ENCODE peak calls at places on chromosomes 2 and 18, in four cellular contexts. V, K, X and W are unnamed samples.

GRCh38 chr2:84778921-84779320 is 102.0 kb downstream of the TRABD2A start:
- DNase-seq in K (no peak), V (no peak), X (no peak), W (no peak)

GRCh38 chr2:200860092-200860795 is 4.2 kb downstream of the CLK1 start:
- DNase-seq in X (no peak), K (no peak), V (no peak), W (no peak)

GRCh38 chr2:73112026-73112912 is 479 bp downstream of the RAB11FIP5 start:
- DNase-seq in X (no peak), V (peak; percentile 45), K (no peak), W (no peak)

GRCh38 chr2:1052671-1053270 is 102.1 kb downstream of the SNTG2 start:
- DNase-seq in X (no peak), K (no peak), V (no peak), W (no peak)

GRCh38 chr2:70516596-70516995 is 37.0 kb downstream of the TGFA start:
- DNase-seq in K (no peak), V (no peak), X (peak; percentile 41), W (no peak)

GRCh38 chr2:75870133-75870532 is 159.4 kb upstream of the GCFC2 start:
- DNase-seq in K (no peak), X (no peak), V (no peak), W (no peak)

GRCh38 chr2:237702439-237703397 is 75.3 kb downstream of the LRRFIP1 start:
- DNase-seq in K (peak; percentile 51), V (peak; percentile 35), X (peak; percentile 56), W (no peak)

GRCh38 chr2:143558665-143559064 is 429.4 kb downstream of the ARHGAP15 start:
- DNase-seq in K (no peak), V (no peak), X (no peak), W (no peak)

GRCh38 chr2:177312562-177312961 is 48.0 kb upstream of the NFE2L2 start:
- DNase-seq in K (no peak), V (no peak), X (no peak), W (no peak)

GRCh38 chr18:57951999-57952774 is 91.8 kb upstream of the NEDD4L start:
- DNase-seq in K (no peak), X (peak; percentile 79), V (no peak), W (no peak)

GRCh38 chr18:5456577-5457466 is 87.0 kb downstream of the EPB41L3 start:
- DNase-seq in X (no peak), V (peak; percentile 47), K (no peak), W (no peak)

GRCh38 chr2:25971596-25971995 is 10.7 kb downstream of the KIF3C start:
- DNase-seq in K (no peak), V (no peak), X (no peak), W (no peak)

GRCh38 chr2:237904806-237905599 is 45.6 kb downstream of the RAMP1 start:
- DNase-seq in K (peak; percentile 64), X (no peak), V (peak; percentile 58), W (no peak)

GRCh38 chr2:49306925-49307324 is 152.6 kb upstream of the FSHR start:
- DNase-seq in K (no peak), V (no peak), X (no peak), W (no peak)

GRCh38 chr2:19667085-19667484 is 234.7 kb downstream of the TTC32 start:
- DNase-seq in K (no peak), X (no peak), V (peak; percentile 27), W (no peak)

GRCh38 chr2:55992465-55992864 is 68.9 kb upstream of the EFEMP1 start:
- DNase-seq in V (no peak), X (no peak), K (no peak), W (no peak)

GRCh38 chr2:138497294-138497693 is 4.3 kb upstream of the SPOPL start:
- DNase-seq in V (no peak), K (no peak), X (no peak), W (no peak)

DNA sequence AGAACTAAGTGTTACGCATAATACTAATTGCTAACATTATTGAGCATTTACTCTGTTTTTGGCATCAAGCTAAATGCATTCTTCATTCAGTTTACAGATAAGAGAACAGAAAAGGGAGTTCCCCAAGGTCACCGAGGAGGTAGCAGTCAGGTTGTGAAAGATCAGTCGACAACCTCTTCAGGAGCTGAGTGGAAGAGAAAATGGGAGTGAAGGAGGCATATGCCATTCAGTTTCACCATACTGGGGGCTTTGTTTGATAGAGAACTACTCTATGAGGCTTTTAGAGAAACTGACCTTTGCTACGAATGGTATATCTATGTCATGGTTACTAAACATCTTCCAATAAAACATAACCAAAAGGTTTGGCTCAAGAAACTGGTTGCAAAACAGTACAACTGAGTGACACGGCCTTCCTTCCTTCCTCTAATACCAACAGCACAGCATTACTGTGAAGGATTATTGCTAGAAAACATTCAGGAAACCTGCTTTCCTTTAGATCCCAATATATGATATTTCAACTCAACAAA is 112.1 kb downstream of the RBMS1 start:
- DNase-seq in V (no peak), X (no peak), K (no peak), W (no peak)
- H3K4me1 ChIP-seq in V (no peaks in the 10 kb centered on the region), X (peaks cover 16% of the 10 kb centered on the region), K (peaks cover 93% of the 10 kb centered on the region), W (peaks cover 53% of the 10 kb centered on the region)

GRCh38 chr2:171147081-171147480 is 13.6 kb downstream of the TLK1 start:
- DNase-seq in V (no peak), X (no peak), K (no peak), W (no peak)
- H3K27ac ChIP-seq in V (no peak overlapping the region), X (no peak overlapping the region), K (peak overlapping the region; percentile 20), W (no peak overlapping the region)

GRCh38 chr18:63253428-63254372 is 65.9 kb downstream of the BCL2 start:
- DNase-seq in V (peak; percentile 90), K (no peak), X (no peak), W (no peak)
- H3K4me1 ChIP-seq in V (peaks cover 31% of the 10 kb centered on the region), K (no peaks in the 10 kb centered on the region), X (no peaks in the 10 kb centered on the region), W (peaks cover 36% of the 10 kb centered on the region)

DNA sequence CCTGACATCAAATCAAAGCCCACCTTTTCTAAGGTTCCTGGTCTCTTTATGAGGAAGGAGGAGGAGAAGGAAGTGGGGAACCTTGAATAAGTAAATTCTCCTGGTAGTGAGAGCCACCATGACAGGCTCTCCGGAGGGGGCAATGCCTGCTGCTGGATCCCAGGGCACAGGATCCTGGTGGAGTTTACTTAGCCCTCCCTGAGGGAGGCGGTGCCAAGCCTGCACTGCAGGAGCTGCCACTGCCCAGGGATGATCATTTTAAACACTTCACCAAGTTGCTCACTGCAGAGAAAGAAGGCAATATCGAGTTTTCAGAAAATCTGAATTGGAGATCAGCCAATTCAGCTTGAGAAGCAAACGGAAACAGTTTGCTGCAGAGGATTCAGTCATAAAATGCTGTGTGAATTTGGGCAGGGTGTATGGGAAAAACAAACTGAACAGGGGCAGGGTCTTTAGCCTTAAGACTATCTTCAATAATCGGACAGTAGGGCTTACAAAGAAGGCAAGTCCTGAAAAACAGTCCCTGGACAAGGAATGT is 200.7 kb downstream of the RAD51AP2 start:
- DNase-seq in X (no peak), K (no peak), V (no peak), W (no peak)
- H3K27ac ChIP-seq in X (no peak overlapping the region), K (no peak overlapping the region), V (no peak overlapping the region), W (no peak overlapping the region)

GRCh38 chr2:101788565-101788964 is 91.1 kb downstream of the MAP4K4 start:
- DNase-seq in X (no peak), V (no peak), K (no peak), W (no peak)

GRCh38 chr2:101790856-101791255 is 93.3 kb downstream of the MAP4K4 start:
- DNase-seq in K (no peak), X (no peak), V (no peak), W (no peak)

GRCh38 chr2:101790416-101790815 is 92.9 kb downstream of the MAP4K4 start:
- DNase-seq in K (no peak), X (no peak), V (no peak), W (no peak)

GRCh38 chr2:101788995-101789970 is 91.8 kb downstream of the MAP4K4 start:
- DNase-seq in K (no peak), X (no peak), V (no peak), W (no peak)

GRCh38 chr2:101787097-101787496 is 89.6 kb downstream of the MAP4K4 start:
- DNase-seq in V (no peak), X (no peak), K (no peak), W (no peak)
- H3K4me1 ChIP-seq in V (no peaks in the 10 kb centered on the region), X (peaks cover 3% of the 10 kb centered on the region), K (peaks cover 76% of the 10 kb centered on the region), W (peaks cover 19% of the 10 kb centered on the region)

DNA sequence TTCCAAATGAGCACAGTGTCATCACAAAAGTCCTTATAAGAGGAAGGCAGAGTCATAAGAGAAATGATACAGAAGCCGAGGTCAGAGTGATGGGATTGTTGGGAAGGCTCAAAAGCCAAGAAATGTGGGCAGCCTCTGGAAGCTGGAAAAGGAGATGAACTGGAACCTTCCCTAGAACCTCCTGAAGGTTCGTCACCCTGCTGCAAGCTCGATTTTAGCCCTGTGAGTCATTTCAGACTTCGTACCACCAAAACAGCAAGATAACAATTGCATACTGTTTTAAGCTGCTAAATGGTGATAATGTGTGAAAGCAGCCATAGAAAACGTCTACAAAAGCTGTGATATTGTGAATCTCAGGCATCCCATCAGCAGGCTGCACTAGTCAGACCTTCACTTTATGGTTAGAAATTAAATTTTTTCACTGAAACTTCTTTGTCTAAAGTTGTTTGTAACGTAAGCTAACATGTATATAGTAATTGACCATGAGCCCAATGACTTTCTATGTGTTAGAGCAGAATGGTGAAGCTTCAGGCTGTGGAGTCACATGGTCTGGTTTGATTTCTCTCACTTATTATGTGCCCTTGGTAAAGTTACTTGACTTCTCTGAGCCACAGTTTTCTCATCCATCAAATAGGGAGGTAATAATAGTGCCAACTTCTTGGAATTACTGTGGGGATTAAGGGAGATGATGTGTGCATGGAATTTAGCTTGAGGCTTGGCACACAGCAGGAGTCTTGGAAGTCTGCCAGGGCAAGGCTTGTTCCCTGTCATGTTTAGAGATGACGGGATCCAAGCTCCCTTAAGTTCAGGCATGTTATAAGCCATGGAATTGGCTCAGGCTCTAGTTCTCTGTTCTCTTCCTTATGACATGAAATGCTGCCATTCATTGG is 132.0 kb upstream of the CCDC195 start:
- DNase-seq in K (no peak), X (peak; percentile 62), V (no peak), W (no peak)
- H3K27ac ChIP-seq in K (no peak overlapping the region), X (no peak overlapping the region), V (no peak overlapping the region), W (no peak overlapping the region)

GRCh38 chr2:217438136-217438535 is 564.7 kb downstream of the TNS1 start:
- DNase-seq in X (no peak), K (no peak), V (no peak), W (no peak)
- H3K4me1 ChIP-seq in X (no peaks in the 10 kb centered on the region), K (peaks cover 41% of the 10 kb centered on the region), V (peaks cover 16% of the 10 kb centered on the region), W (peaks cover 14% of the 10 kb centered on the region)

GRCh38 chr2:219000569-219000960 is 7.3 kb upstream of the CRYBA2 start:
- DNase-seq in K (no peak), X (no peak), V (no peak), W (no peak)

GRCh38 chr2:218999881-219000568 is 6.8 kb upstream of the CRYBA2 start:
- DNase-seq in V (no peak), K (no peak), X (no peak), W (no peak)

GRCh38 chr2:219002395-219003266 is 9.4 kb upstream of the CRYBA2 start:
- DNase-seq in V (peak; percentile 66), K (no peak), X (peak; percentile 50), W (peak; percentile 66)

GRCh38 chr2:219001577-219002394 is 8.6 kb upstream of the CRYBA2 start:
- DNase-seq in K (no peak), X (peak; percentile 85), V (peak; percentile 52), W (no peak)

GRCh38 chr2:219001100-219001576 is 7.9 kb upstream of the CRYBA2 start:
- DNase-seq in X (no peak), K (no peak), V (no peak), W (no peak)
- H3K27ac ChIP-seq in X (peak overlapping the region; percentile 77), K (no peak overlapping the region), V (no peak overlapping the region), W (no peak overlapping the region)